ENCODE peak calls at places on chromosomes 3 and 15, in five cellular contexts. One of them, this sample, is unnamed.

GRCh38 chr15:70099966-70100494 is 2.3 kb upstream of the TLE3 start:
- DNase-seq in stimulated activated effector memory CD8-positive, alpha-beta T cell treated with anti-CD3 and anti-CD28 coated beads, Interleukin-12 subunit alpha, Interleukin-12 subunit beta, amount 100 ng/mL, for 72 hours: no peak
- DNase-seq in activated naive CD8-positive, alpha-beta T cell treated with anti-CD3 and anti-CD28 coated beads, Interleukin-2, amount 50 U/mL, for 24 hours: peak; percentile 24
- DNase-seq in HTR-8/SVneo: no peak
- DNase-seq in activated naive CD4-positive, alpha-beta T cell: no peak
- DNase-seq in this sample: no peak

GRCh38 chr3:120931593-120931992 is 23.6 kb downstream of the STXBP5L start:
- DNase-seq in activated naive CD4-positive, alpha-beta T cell: no peak
- DNase-seq in activated naive CD8-positive, alpha-beta T cell treated with anti-CD3 and anti-CD28 coated beads, Interleukin-2, amount 50 U/mL, for 24 hours: no peak
- DNase-seq in HTR-8/SVneo: no peak
- DNase-seq in stimulated activated effector memory CD8-positive, alpha-beta T cell treated with anti-CD3 and anti-CD28 coated beads, Interleukin-12 subunit alpha, Interleukin-12 subunit beta, amount 100 ng/mL, for 72 hours: no peak
- DNase-seq in this sample: no peak

GRCh38 chr3:40576431-40576830 is 51.7 kb downstream of the ZNF621 start:
- DNase-seq in stimulated activated effector memory CD8-positive, alpha-beta T cell treated with anti-CD3 and anti-CD28 coated beads, Interleukin-12 subunit alpha, Interleukin-12 subunit beta, amount 100 ng/mL, for 72 hours: no peak
- DNase-seq in activated naive CD4-positive, alpha-beta T cell: no peak
- DNase-seq in HTR-8/SVneo: no peak
- DNase-seq in activated naive CD8-positive, alpha-beta T cell treated with anti-CD3 and anti-CD28 coated beads, Interleukin-2, amount 50 U/mL, for 24 hours: no peak
- DNase-seq in this sample: no peak

GRCh38 chr15:76208786-76209424 is 102.4 kb downstream of the ETFA start:
- DNase-seq in activated naive CD8-positive, alpha-beta T cell treated with anti-CD3 and anti-CD28 coated beads, Interleukin-2, amount 50 U/mL, for 24 hours: no peak
- DNase-seq in stimulated activated effector memory CD8-positive, alpha-beta T cell treated with anti-CD3 and anti-CD28 coated beads, Interleukin-12 subunit alpha, Interleukin-12 subunit beta, amount 100 ng/mL, for 72 hours: no peak
- DNase-seq in HTR-8/SVneo: no peak
- DNase-seq in activated naive CD4-positive, alpha-beta T cell: no peak
- DNase-seq in this sample: no peak

GRCh38 chr15:57401546-57401945 is 25.2 kb downstream of the CGNL1 start:
- DNase-seq in stimulated activated effector memory CD8-positive, alpha-beta T cell treated with anti-CD3 and anti-CD28 coated beads, Interleukin-12 subunit alpha, Interleukin-12 subunit beta, amount 100 ng/mL, for 72 hours: no peak
- DNase-seq in activated naive CD4-positive, alpha-beta T cell: no peak
- DNase-seq in HTR-8/SVneo: no peak
- DNase-seq in activated naive CD8-positive, alpha-beta T cell treated with anti-CD3 and anti-CD28 coated beads, Interleukin-2, amount 50 U/mL, for 24 hours: no peak
- DNase-seq in this sample: no peak

GRCh38 chr3:31132132-31132769 is 237.8 kb upstream of the GADL1 start:
- DNase-seq in stimulated activated effector memory CD8-positive, alpha-beta T cell treated with anti-CD3 and anti-CD28 coated beads, Interleukin-12 subunit alpha, Interleukin-12 subunit beta, amount 100 ng/mL, for 72 hours: no peak
- DNase-seq in activated naive CD4-positive, alpha-beta T cell: no peak
- DNase-seq in activated naive CD8-positive, alpha-beta T cell treated with anti-CD3 and anti-CD28 coated beads, Interleukin-2, amount 50 U/mL, for 24 hours: no peak
- DNase-seq in HTR-8/SVneo: peak; percentile 10
- DNase-seq in this sample: no peak

GRCh38 chr3:73490453-73491311 is 134.1 kb downstream of the PDZRN3 start:
- DNase-seq in HTR-8/SVneo: no peak
- DNase-seq in stimulated activated effector memory CD8-positive, alpha-beta T cell treated with anti-CD3 and anti-CD28 coated beads, Interleukin-12 subunit alpha, Interleukin-12 subunit beta, amount 100 ng/mL, for 72 hours: no peak
- DNase-seq in activated naive CD4-positive, alpha-beta T cell: no peak
- DNase-seq in activated naive CD8-positive, alpha-beta T cell treated with anti-CD3 and anti-CD28 coated beads, Interleukin-2, amount 50 U/mL, for 24 hours: no peak
- DNase-seq in this sample: no peak

GRCh38 chr3:193885832-193886231 is 250.1 kb upstream of the HES1 start:
- DNase-seq in stimulated activated effector memory CD8-positive, alpha-beta T cell treated with anti-CD3 and anti-CD28 coated beads, Interleukin-12 subunit alpha, Interleukin-12 subunit beta, amount 100 ng/mL, for 72 hours: no peak
- DNase-seq in activated naive CD4-positive, alpha-beta T cell: no peak
- DNase-seq in HTR-8/SVneo: no peak
- DNase-seq in activated naive CD8-positive, alpha-beta T cell treated with anti-CD3 and anti-CD28 coated beads, Interleukin-2, amount 50 U/mL, for 24 hours: no peak
- DNase-seq in this sample: no peak

GRCh38 chr3:182393151-182393550 is 400.2 kb upstream of the ATP11B start:
- DNase-seq in activated naive CD8-positive, alpha-beta T cell treated with anti-CD3 and anti-CD28 coated beads, Interleukin-2, amount 50 U/mL, for 24 hours: no peak
- DNase-seq in HTR-8/SVneo: no peak
- DNase-seq in activated naive CD4-positive, alpha-beta T cell: no peak
- DNase-seq in stimulated activated effector memory CD8-positive, alpha-beta T cell treated with anti-CD3 and anti-CD28 coated beads, Interleukin-12 subunit alpha, Interleukin-12 subunit beta, amount 100 ng/mL, for 72 hours: no peak
- DNase-seq in this sample: no peak

GRCh38 chr3:4834403-4834866 is 144.8 kb upstream of the BHLHE40 start:
- DNase-seq in stimulated activated effector memory CD8-positive, alpha-beta T cell treated with anti-CD3 and anti-CD28 coated beads, Interleukin-12 subunit alpha, Interleukin-12 subunit beta, amount 100 ng/mL, for 72 hours: peak; percentile 59
- DNase-seq in activated naive CD8-positive, alpha-beta T cell treated with anti-CD3 and anti-CD28 coated beads, Interleukin-2, amount 50 U/mL, for 24 hours: peak; percentile 81
- DNase-seq in HTR-8/SVneo: no peak
- DNase-seq in activated naive CD4-positive, alpha-beta T cell: peak; percentile 15
- DNase-seq in this sample: no peak

GRCh38 chr15:58361291-58361759 is 70.5 kb upstream of the LIPC start:
- DNase-seq in HTR-8/SVneo: peak; percentile 71
- DNase-seq in stimulated activated effector memory CD8-positive, alpha-beta T cell treated with anti-CD3 and anti-CD28 coated beads, Interleukin-12 subunit alpha, Interleukin-12 subunit beta, amount 100 ng/mL, for 72 hours: no peak
- DNase-seq in activated naive CD4-positive, alpha-beta T cell: no peak
- DNase-seq in activated naive CD8-positive, alpha-beta T cell treated with anti-CD3 and anti-CD28 coated beads, Interleukin-2, amount 50 U/mL, for 24 hours: no peak
- DNase-seq in this sample: no peak

GRCh38 chr3:128203171-128203570 is 49.9 kb downstream of the EEFSEC start:
- DNase-seq in stimulated activated effector memory CD8-positive, alpha-beta T cell treated with anti-CD3 and anti-CD28 coated beads, Interleukin-12 subunit alpha, Interleukin-12 subunit beta, amount 100 ng/mL, for 72 hours: no peak
- DNase-seq in activated naive CD8-positive, alpha-beta T cell treated with anti-CD3 and anti-CD28 coated beads, Interleukin-2, amount 50 U/mL, for 24 hours: no peak
- DNase-seq in HTR-8/SVneo: no peak
- DNase-seq in activated naive CD4-positive, alpha-beta T cell: no peak
- DNase-seq in this sample: no peak

GRCh38 chr15:41583795-41584194 is 24.8 kb downstream of the TYRO3 start:
- DNase-seq in activated naive CD8-positive, alpha-beta T cell treated with anti-CD3 and anti-CD28 coated beads, Interleukin-2, amount 50 U/mL, for 24 hours: no peak
- DNase-seq in stimulated activated effector memory CD8-positive, alpha-beta T cell treated with anti-CD3 and anti-CD28 coated beads, Interleukin-12 subunit alpha, Interleukin-12 subunit beta, amount 100 ng/mL, for 72 hours: no peak
- DNase-seq in HTR-8/SVneo: no peak
- DNase-seq in activated naive CD4-positive, alpha-beta T cell: no peak
- DNase-seq in this sample: no peak

GRCh38 chr15:32877201-32877600 is 159.4 kb downstream of the GREM1 start:
- DNase-seq in stimulated activated effector memory CD8-positive, alpha-beta T cell treated with anti-CD3 and anti-CD28 coated beads, Interleukin-12 subunit alpha, Interleukin-12 subunit beta, amount 100 ng/mL, for 72 hours: no peak
- DNase-seq in HTR-8/SVneo: no peak
- DNase-seq in activated naive CD4-positive, alpha-beta T cell: no peak
- DNase-seq in activated naive CD8-positive, alpha-beta T cell treated with anti-CD3 and anti-CD28 coated beads, Interleukin-2, amount 50 U/mL, for 24 hours: no peak
- DNase-seq in this sample: no peak

GRCh38 chr15:80778964-80779657 is at the start of gene CEMIP:
- DNase-seq in activated naive CD4-positive, alpha-beta T cell: no peak
- DNase-seq in HTR-8/SVneo: peak; percentile 76
- DNase-seq in stimulated activated effector memory CD8-positive, alpha-beta T cell treated with anti-CD3 and anti-CD28 coated beads, Interleukin-12 subunit alpha, Interleukin-12 subunit beta, amount 100 ng/mL, for 72 hours: peak; percentile 46
- DNase-seq in activated naive CD8-positive, alpha-beta T cell treated with anti-CD3 and anti-CD28 coated beads, Interleukin-2, amount 50 U/mL, for 24 hours: peak; percentile 73
- DNase-seq in this sample: peak; percentile 57

GRCh38 chr3:79654019-79654418 is 113.8 kb downstream of the ROBO1 start:
- DNase-seq in activated naive CD4-positive, alpha-beta T cell: no peak
- DNase-seq in stimulated activated effector memory CD8-positive, alpha-beta T cell treated with anti-CD3 and anti-CD28 coated beads, Interleukin-12 subunit alpha, Interleukin-12 subunit beta, amount 100 ng/mL, for 72 hours: no peak
- DNase-seq in activated naive CD8-positive, alpha-beta T cell treated with anti-CD3 and anti-CD28 coated beads, Interleukin-2, amount 50 U/mL, for 24 hours: no peak
- DNase-seq in HTR-8/SVneo: no peak
- DNase-seq in this sample: no peak

GRCh38 chr3:58356054-58356453 is 23.4 kb downstream of the PXK start:
- DNase-seq in activated naive CD4-positive, alpha-beta T cell: no peak
- DNase-seq in HTR-8/SVneo: no peak
- DNase-seq in stimulated activated effector memory CD8-positive, alpha-beta T cell treated with anti-CD3 and anti-CD28 coated beads, Interleukin-12 subunit alpha, Interleukin-12 subunit beta, amount 100 ng/mL, for 72 hours: no peak
- DNase-seq in activated naive CD8-positive, alpha-beta T cell treated with anti-CD3 and anti-CD28 coated beads, Interleukin-2, amount 50 U/mL, for 24 hours: no peak
- DNase-seq in this sample: no peak

GRCh38 chr3:28286595-28286994 is 45.2 kb downstream of the CMC1 start:
- DNase-seq in activated naive CD4-positive, alpha-beta T cell: no peak
- DNase-seq in activated naive CD8-positive, alpha-beta T cell treated with anti-CD3 and anti-CD28 coated beads, Interleukin-2, amount 50 U/mL, for 24 hours: no peak
- DNase-seq in HTR-8/SVneo: peak; percentile 19
- DNase-seq in stimulated activated effector memory CD8-positive, alpha-beta T cell treated with anti-CD3 and anti-CD28 coated beads, Interleukin-12 subunit alpha, Interleukin-12 subunit beta, amount 100 ng/mL, for 72 hours: no peak
- DNase-seq in this sample: no peak

GRCh38 chr3:73536952-73537351 is 87.8 kb downstream of the PDZRN3 start:
- DNase-seq in HTR-8/SVneo: no peak
- DNase-seq in activated naive CD4-positive, alpha-beta T cell: no peak
- DNase-seq in activated naive CD8-positive, alpha-beta T cell treated with anti-CD3 and anti-CD28 coated beads, Interleukin-2, amount 50 U/mL, for 24 hours: no peak
- DNase-seq in stimulated activated effector memory CD8-positive, alpha-beta T cell treated with anti-CD3 and anti-CD28 coated beads, Interleukin-12 subunit alpha, Interleukin-12 subunit beta, amount 100 ng/mL, for 72 hours: no peak
- DNase-seq in this sample: no peak

GRCh38 chr3:62374375-62374876 is 1.1 kb upstream of the FEZF2 start:
- DNase-seq in HTR-8/SVneo: no peak
- DNase-seq in stimulated activated effector memory CD8-positive, alpha-beta T cell treated with anti-CD3 and anti-CD28 coated beads, Interleukin-12 subunit alpha, Interleukin-12 subunit beta, amount 100 ng/mL, for 72 hours: no peak
- DNase-seq in activated naive CD8-positive, alpha-beta T cell treated with anti-CD3 and anti-CD28 coated beads, Interleukin-2, amount 50 U/mL, for 24 hours: no peak
- DNase-seq in activated naive CD4-positive, alpha-beta T cell: no peak
- DNase-seq in this sample: no peak

GRCh38 chr15:40072216-40072990 is 33.4 kb upstream of the SRP14 start:
- DNase-seq in activated naive CD4-positive, alpha-beta T cell: no peak
- DNase-seq in HTR-8/SVneo: no peak
- DNase-seq in activated naive CD8-positive, alpha-beta T cell treated with anti-CD3 and anti-CD28 coated beads, Interleukin-2, amount 50 U/mL, for 24 hours: no peak
- DNase-seq in stimulated activated effector memory CD8-positive, alpha-beta T cell treated with anti-CD3 and anti-CD28 coated beads, Interleukin-12 subunit alpha, Interleukin-12 subunit beta, amount 100 ng/mL, for 72 hours: no peak
- DNase-seq in this sample: no peak

GRCh38 chr3:140276698-140277097 is 341.7 kb downstream of the CLSTN2 start:
- DNase-seq in stimulated activated effector memory CD8-positive, alpha-beta T cell treated with anti-CD3 and anti-CD28 coated beads, Interleukin-12 subunit alpha, Interleukin-12 subunit beta, amount 100 ng/mL, for 72 hours: no peak
- DNase-seq in HTR-8/SVneo: no peak
- DNase-seq in activated naive CD8-positive, alpha-beta T cell treated with anti-CD3 and anti-CD28 coated beads, Interleukin-2, amount 50 U/mL, for 24 hours: no peak
- DNase-seq in activated naive CD4-positive, alpha-beta T cell: no peak
- DNase-seq in this sample: no peak

GRCh38 chr3:170437696-170438407 is 19.2 kb downstream of the CLDN11 start:
- DNase-seq in HTR-8/SVneo: no peak
- DNase-seq in activated naive CD8-positive, alpha-beta T cell treated with anti-CD3 and anti-CD28 coated beads, Interleukin-2, amount 50 U/mL, for 24 hours: no peak
- DNase-seq in activated naive CD4-positive, alpha-beta T cell: no peak
- DNase-seq in stimulated activated effector memory CD8-positive, alpha-beta T cell treated with anti-CD3 and anti-CD28 coated beads, Interleukin-12 subunit alpha, Interleukin-12 subunit beta, amount 100 ng/mL, for 72 hours: no peak
- DNase-seq in this sample: no peak